ENCODE peak calls at places on chromosomes 5 and 9, in seven cellular contexts. One of them, this sample, is unnamed.
A peak's percentile ranks its signal among the peaks of the same experiment; 100 is the strongest.

GRCh38 chr9:72542917-72543316 is 21.5 kb downstream of the TMC1 start:
- DNase-seq in fibroblast of pulmonary artery: no peak
- DNase-seq in HFFc6: no peak
- DNase-seq in heart right ventricle: no peak
- DNase-seq in AG09309: no peak
- DNase-seq in right lobe of liver: no peak
- DNase-seq in CD8-positive, alpha-beta T cell: no peak
- DNase-seq in this sample: no peak

GRCh38 chr5:103273952-103274351 is 15.4 kb downstream of the MACIR start:
- DNase-seq in fibroblast of pulmonary artery: no peak
- DNase-seq in HFFc6: no peak
- DNase-seq in heart right ventricle: no peak
- DNase-seq in AG09309: no peak
- DNase-seq in right lobe of liver: no peak
- DNase-seq in CD8-positive, alpha-beta T cell: no peak
- DNase-seq in this sample: no peak

GRCh38 chr5:66223637-66224036 is 79.5 kb downstream of the SREK1 start:
- DNase-seq in fibroblast of pulmonary artery: peak; percentile 28
- DNase-seq in HFFc6: no peak
- DNase-seq in heart right ventricle: no peak
- DNase-seq in AG09309: no peak
- DNase-seq in right lobe of liver: no peak
- DNase-seq in CD8-positive, alpha-beta T cell: no peak
- DNase-seq in this sample: no peak

GRCh38 chr5:96651948-96652753 is 10.0 kb upstream of the CAST start:
- DNase-seq in fibroblast of pulmonary artery: no peak
- DNase-seq in HFFc6: peak; percentile 4
- DNase-seq in heart right ventricle: no peak
- DNase-seq in AG09309: no peak
- DNase-seq in right lobe of liver: no peak
- DNase-seq in CD8-positive, alpha-beta T cell: no peak
- DNase-seq in this sample: no peak

GRCh38 chr5:83608122-83608521 is 112.5 kb downstream of the HAPLN1 start:
- DNase-seq in fibroblast of pulmonary artery: peak; percentile 66
- DNase-seq in HFFc6: peak; percentile 23
- DNase-seq in heart right ventricle: no peak
- DNase-seq in AG09309: no peak
- DNase-seq in right lobe of liver: peak; percentile 45
- DNase-seq in CD8-positive, alpha-beta T cell: no peak
- DNase-seq in this sample: no peak

GRCh38 chr5:132785355-132785754 is 8.3 kb upstream of the SEPTIN8 start:
- DNase-seq in fibroblast of pulmonary artery: no peak
- DNase-seq in HFFc6: no peak
- DNase-seq in heart right ventricle: no peak
- DNase-seq in AG09309: no peak
- DNase-seq in right lobe of liver: no peak
- DNase-seq in CD8-positive, alpha-beta T cell: no peak
- DNase-seq in this sample: no peak

GRCh38 chr5:141363952-141364660 is at the start of gene PCDHGA5:
- DNase-seq in fibroblast of pulmonary artery: peak; percentile 54
- DNase-seq in HFFc6: no peak
- DNase-seq in heart right ventricle: no peak
- DNase-seq in AG09309: no peak
- DNase-seq in right lobe of liver: no peak
- DNase-seq in CD8-positive, alpha-beta T cell: no peak
- DNase-seq in this sample: no peak

GRCh38 chr5:111143910-111144309 is 51.8 kb downstream of the WDR36 start:
- DNase-seq in fibroblast of pulmonary artery: peak; percentile 98
- DNase-seq in HFFc6: peak; percentile 17
- DNase-seq in heart right ventricle: peak; percentile 54
- DNase-seq in AG09309: peak; percentile 86
- DNase-seq in right lobe of liver: no peak
- DNase-seq in CD8-positive, alpha-beta T cell: no peak
- DNase-seq in this sample: no peak

GRCh38 chr5:161847896-161848510 is at the start of gene GABRA1:
- DNase-seq in fibroblast of pulmonary artery: no peak
- DNase-seq in HFFc6: no peak
- DNase-seq in heart right ventricle: no peak
- DNase-seq in AG09309: no peak
- DNase-seq in right lobe of liver: no peak
- DNase-seq in CD8-positive, alpha-beta T cell: no peak
- DNase-seq in this sample: no peak

GRCh38 chr5:148912146-148912545 is 85.7 kb downstream of the ADRB2 start:
- DNase-seq in fibroblast of pulmonary artery: peak; percentile 11
- DNase-seq in HFFc6: no peak
- DNase-seq in heart right ventricle: no peak
- DNase-seq in AG09309: no peak
- DNase-seq in right lobe of liver: no peak
- DNase-seq in CD8-positive, alpha-beta T cell: no peak
- DNase-seq in this sample: no peak

GRCh38 chr5:146965781-146966659 is 87.5 kb upstream of the PPP2R2B start:
- DNase-seq in fibroblast of pulmonary artery: peak; percentile 85
- DNase-seq in HFFc6: peak; percentile 81
- DNase-seq in heart right ventricle: no peak
- DNase-seq in AG09309: peak; percentile 33
- DNase-seq in right lobe of liver: peak; percentile 59
- DNase-seq in CD8-positive, alpha-beta T cell: peak; percentile 8
- DNase-seq in this sample: no peak

GRCh38 chr5:757931-758697 is 26.4 kb downstream of the ZDHHC11B start:
- DNase-seq in fibroblast of pulmonary artery: no peak
- DNase-seq in HFFc6: no peak
- DNase-seq in heart right ventricle: peak; percentile 76
- DNase-seq in AG09309: no peak
- DNase-seq in right lobe of liver: peak; percentile 56
- DNase-seq in CD8-positive, alpha-beta T cell: no peak
- DNase-seq in this sample: no peak

GRCh38 chr9:88777498-88778312 is 213.6 kb upstream of the S1PR3 start:
- DNase-seq in fibroblast of pulmonary artery: peak; percentile 87
- DNase-seq in HFFc6: no peak
- DNase-seq in heart right ventricle: peak; percentile 68
- DNase-seq in AG09309: no peak
- DNase-seq in right lobe of liver: no peak
- DNase-seq in CD8-positive, alpha-beta T cell: no peak
- DNase-seq in this sample: no peak

GRCh38 chr5:142636093-142636492 is 49.8 kb downstream of the FGF1 start:
- DNase-seq in fibroblast of pulmonary artery: no peak
- DNase-seq in HFFc6: no peak
- DNase-seq in heart right ventricle: no peak
- DNase-seq in AG09309: no peak
- DNase-seq in right lobe of liver: no peak
- DNase-seq in CD8-positive, alpha-beta T cell: no peak
- DNase-seq in this sample: no peak

GRCh38 chr9:83024501-83025125 is 38.3 kb downstream of the RASEF start:
- DNase-seq in fibroblast of pulmonary artery: peak; percentile 5
- DNase-seq in HFFc6: no peak
- DNase-seq in heart right ventricle: no peak
- DNase-seq in AG09309: no peak
- DNase-seq in right lobe of liver: no peak
- DNase-seq in CD8-positive, alpha-beta T cell: no peak
- DNase-seq in this sample: no peak

GRCh38 chr5:151237685-151238084 is 13.8 kb upstream of the CCDC69 start:
- DNase-seq in fibroblast of pulmonary artery: no peak
- DNase-seq in HFFc6: no peak
- DNase-seq in heart right ventricle: no peak
- DNase-seq in AG09309: no peak
- DNase-seq in right lobe of liver: no peak
- DNase-seq in CD8-positive, alpha-beta T cell: no peak
- DNase-seq in this sample: no peak

GRCh38 chr9:136297766-136298735 is 5.8 kb downstream of the CCDC187 start:
- DNase-seq in fibroblast of pulmonary artery: no peak
- DNase-seq in HFFc6: no peak
- DNase-seq in heart right ventricle: peak; percentile 9
- DNase-seq in AG09309: no peak
- DNase-seq in right lobe of liver: no peak
- DNase-seq in CD8-positive, alpha-beta T cell: no peak
- DNase-seq in this sample: no peak

GRCh38 chr9:136671646-136672430 is 9.1 kb downstream of the EGFL7 start:
- DNase-seq in fibroblast of pulmonary artery: no peak
- DNase-seq in HFFc6: no peak
- DNase-seq in heart right ventricle: peak; percentile 63
- DNase-seq in AG09309: no peak
- DNase-seq in right lobe of liver: no peak
- DNase-seq in CD8-positive, alpha-beta T cell: peak; percentile 25
- DNase-seq in this sample: no peak

GRCh38 chr9:73889023-73889422 is 608.1 kb upstream of the RORB start:
- DNase-seq in fibroblast of pulmonary artery: no peak
- DNase-seq in HFFc6: no peak
- DNase-seq in heart right ventricle: no peak
- DNase-seq in AG09309: no peak
- DNase-seq in right lobe of liver: no peak
- DNase-seq in CD8-positive, alpha-beta T cell: no peak
- DNase-seq in this sample: no peak

GRCh38 chr5:122493776-122494518 is 181.9 kb downstream of the SNCAIP start:
- DNase-seq in fibroblast of pulmonary artery: no peak
- DNase-seq in HFFc6: no peak
- DNase-seq in heart right ventricle: no peak
- DNase-seq in AG09309: no peak
- DNase-seq in right lobe of liver: no peak
- DNase-seq in CD8-positive, alpha-beta T cell: no peak
- DNase-seq in this sample: no peak

GRCh38 chr5:122498163-122498562 is 186.1 kb downstream of the SNCAIP start:
- DNase-seq in fibroblast of pulmonary artery: peak; percentile 15
- DNase-seq in HFFc6: no peak
- DNase-seq in heart right ventricle: no peak
- DNase-seq in AG09309: no peak
- DNase-seq in right lobe of liver: no peak
- DNase-seq in CD8-positive, alpha-beta T cell: no peak
- DNase-seq in this sample: no peak

GRCh38 chr5:122493091-122493775 is 181.2 kb downstream of the SNCAIP start:
- DNase-seq in fibroblast of pulmonary artery: no peak
- DNase-seq in HFFc6: no peak
- DNase-seq in heart right ventricle: peak; percentile 83
- DNase-seq in AG09309: no peak
- DNase-seq in right lobe of liver: no peak
- DNase-seq in CD8-positive, alpha-beta T cell: no peak
- DNase-seq in this sample: no peak

GRCh38 chr5:122490718-122491117 is 178.7 kb downstream of the SNCAIP start:
- DNase-seq in fibroblast of pulmonary artery: no peak
- DNase-seq in HFFc6: no peak
- DNase-seq in heart right ventricle: no peak
- DNase-seq in AG09309: no peak
- DNase-seq in right lobe of liver: no peak
- DNase-seq in CD8-positive, alpha-beta T cell: no peak
- DNase-seq in this sample: no peak

GRCh38 chr5:122492675-122493074 is 180.6 kb downstream of the SNCAIP start:
- DNase-seq in fibroblast of pulmonary artery: peak; percentile 21
- DNase-seq in HFFc6: no peak
- DNase-seq in heart right ventricle: no peak
- DNase-seq in AG09309: no peak
- DNase-seq in right lobe of liver: no peak
- DNase-seq in CD8-positive, alpha-beta T cell: no peak
- DNase-seq in this sample: no peak
- TF ChIP-seq CTCF in fibroblast of pulmonary artery: peak; percentile 28
- TF ChIP-seq CTCF in HFFc6: peak; percentile 66
- TF ChIP-seq CTCF in heart right ventricle: peak; percentile 12
- TF ChIP-seq CTCF in AG09309: peak; percentile 40
- TF ChIP-seq CTCF in right lobe of liver: peak; percentile 54
- TF ChIP-seq CTCF in CD8-positive, alpha-beta T cell: no peak
- TF ChIP-seq CTCF in this sample: peak; percentile 71

DNA sequence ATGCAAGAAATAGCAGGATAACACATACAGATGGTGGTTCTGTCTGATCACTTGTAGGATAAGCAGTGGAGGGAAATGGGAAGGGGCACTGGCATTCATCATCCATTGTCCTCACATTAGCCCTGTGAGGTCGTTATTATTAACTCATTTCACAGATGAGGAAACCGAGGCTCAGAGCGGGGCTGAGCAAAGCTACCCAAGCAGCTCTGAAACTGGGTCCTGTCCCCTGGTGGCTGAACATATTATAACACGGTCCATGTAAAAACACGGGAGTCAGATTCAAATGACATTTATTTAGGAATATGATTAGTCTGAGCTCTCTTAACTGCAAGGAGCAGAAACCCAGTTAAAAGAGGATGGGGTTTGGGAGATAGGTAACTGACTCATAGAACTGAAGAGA is 43.1 kb downstream of the HRH2 start:
- DNase-seq in fibroblast of pulmonary artery: no peak
- DNase-seq in HFFc6: no peak
- DNase-seq in heart right ventricle: no peak
- DNase-seq in AG09309: no peak
- DNase-seq in right lobe of liver: peak; percentile 33
- DNase-seq in CD8-positive, alpha-beta T cell: no peak
- DNase-seq in this sample: no peak
- TF ChIP-seq CTCF in fibroblast of pulmonary artery: peak; percentile 20
- TF ChIP-seq CTCF in HFFc6: peak; percentile 61
- TF ChIP-seq CTCF in heart right ventricle: peak; percentile 43
- TF ChIP-seq CTCF in AG09309: peak; percentile 56
- TF ChIP-seq CTCF in right lobe of liver: peak; percentile 38
- TF ChIP-seq CTCF in CD8-positive, alpha-beta T cell: peak; percentile 39
- TF ChIP-seq CTCF in this sample: peak; percentile 58

GRCh38 chr9:125559194-125559593 is 147.8 kb downstream of the MAPKAP1 start:
- DNase-seq in fibroblast of pulmonary artery: no peak
- DNase-seq in HFFc6: no peak
- DNase-seq in heart right ventricle: no peak
- DNase-seq in AG09309: no peak
- DNase-seq in right lobe of liver: no peak
- DNase-seq in CD8-positive, alpha-beta T cell: no peak
- DNase-seq in this sample: no peak

GRCh38 chr9:125561497-125562148 is 145.4 kb downstream of the MAPKAP1 start:
- DNase-seq in fibroblast of pulmonary artery: no peak
- DNase-seq in HFFc6: no peak
- DNase-seq in heart right ventricle: no peak
- DNase-seq in AG09309: no peak
- DNase-seq in right lobe of liver: no peak
- DNase-seq in CD8-positive, alpha-beta T cell: no peak
- DNase-seq in this sample: no peak

GRCh38 chr9:125559894-125560293 is 147.1 kb downstream of the MAPKAP1 start:
- DNase-seq in fibroblast of pulmonary artery: no peak
- DNase-seq in HFFc6: no peak
- DNase-seq in heart right ventricle: no peak
- DNase-seq in AG09309: no peak
- DNase-seq in right lobe of liver: no peak
- DNase-seq in CD8-positive, alpha-beta T cell: no peak
- DNase-seq in this sample: no peak

GRCh38 chr9:125556046-125556445 is 151.0 kb downstream of the MAPKAP1 start:
- DNase-seq in fibroblast of pulmonary artery: no peak
- DNase-seq in HFFc6: no peak
- DNase-seq in heart right ventricle: peak; percentile 30
- DNase-seq in AG09309: no peak
- DNase-seq in right lobe of liver: no peak
- DNase-seq in CD8-positive, alpha-beta T cell: no peak
- DNase-seq in this sample: no peak

GRCh38 chr9:125558453-125559084 is 148.4 kb downstream of the MAPKAP1 start:
- DNase-seq in fibroblast of pulmonary artery: peak; percentile 88
- DNase-seq in HFFc6: peak; percentile 64
- DNase-seq in heart right ventricle: no peak
- DNase-seq in AG09309: peak; percentile 47
- DNase-seq in right lobe of liver: peak; percentile 67
- DNase-seq in CD8-positive, alpha-beta T cell: peak; percentile 13
- DNase-seq in this sample: no peak
- TF ChIP-seq CTCF in fibroblast of pulmonary artery: peak; percentile 94
- TF ChIP-seq CTCF in HFFc6: peak; percentile 87
- TF ChIP-seq CTCF in heart right ventricle: peak; percentile 84
- TF ChIP-seq CTCF in AG09309: peak; percentile 83
- TF ChIP-seq CTCF in right lobe of liver: peak; percentile 80
- TF ChIP-seq CTCF in CD8-positive, alpha-beta T cell: peak; percentile 76
- TF ChIP-seq CTCF in this sample: peak; percentile 91

DNA sequence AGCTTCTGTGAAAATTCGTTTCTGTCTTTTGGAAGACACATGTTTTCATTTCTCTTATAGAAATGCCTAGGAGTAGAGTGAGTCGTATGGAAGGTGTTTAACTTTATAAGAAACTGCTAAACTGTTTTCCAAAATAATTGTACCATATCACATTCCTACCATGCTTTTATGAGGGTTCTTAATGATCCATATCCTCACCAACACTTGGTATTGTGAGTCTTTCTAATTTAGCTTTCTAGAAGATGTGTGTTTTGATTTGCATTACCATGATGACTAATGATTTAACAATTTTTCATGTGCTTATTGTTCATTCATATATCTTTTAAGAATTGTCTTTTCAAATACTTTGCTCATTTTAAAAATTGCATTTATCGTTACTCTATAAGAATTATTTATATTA is 223.6 kb downstream of the COMMD10 start:
- DNase-seq in fibroblast of pulmonary artery: no peak
- DNase-seq in HFFc6: no peak
- DNase-seq in heart right ventricle: no peak
- DNase-seq in AG09309: no peak
- DNase-seq in right lobe of liver: no peak
- DNase-seq in CD8-positive, alpha-beta T cell: no peak
- DNase-seq in this sample: no peak
- TF ChIP-seq CTCF in fibroblast of pulmonary artery: no peak
- TF ChIP-seq CTCF in HFFc6: no peak
- TF ChIP-seq CTCF in heart right ventricle: no peak
- TF ChIP-seq CTCF in AG09309: no peak
- TF ChIP-seq CTCF in right lobe of liver: no peak
- TF ChIP-seq CTCF in CD8-positive, alpha-beta T cell: no peak
- TF ChIP-seq CTCF in this sample: no peak

This sample was measured in chondrocyte.